ENCODE peak calls at places on chromosome 18, in nine cellular contexts. V is IMR-90, W is sigmoid colon, N is H54, P is GM12892, M is transverse colon, J is spleen, L is adrenal gland, Y is tibial nerve. I is an unnamed sample.

GRCh38 chr18:76258209-76258608 is 236.8 kb downstream of the ZNF516 start:
- DNase-seq in W (no peak), L (no peak), J (no peak), Y (no peak), M (no peak), N (no peak), V (peak; percentile 19), P (no peak), I (no peak)

GRCh38 chr18:61545281-61546245 is 212.3 kb downstream of the CDH20 start:
- DNase-seq in N (no peak), J (no peak), P (no peak), M (no peak), Y (no peak), W (no peak), L (peak; percentile 81), V (no peak), I (no peak)

GRCh38 chr18:31197676-31198075 is 35.0 kb upstream of the DSC1 start:
- DNase-seq in W (no peak), J (no peak), Y (no peak), L (no peak), N (no peak), P (no peak), V (no peak), M (no peak), I (no peak)

GRCh38 chr18:22848618-22849017 is 84.5 kb upstream of the RBBP8 start:
- DNase-seq in N (no peak), M (no peak), L (no peak), V (peak; percentile 82), P (no peak), Y (no peak), W (no peak), J (no peak), I (no peak)

GRCh38 chr18:62759704-62760402 is 44.5 kb downstream of the PHLPP1 start:
- DNase-seq in P (no peak), N (peak; percentile 12), M (no peak), Y (no peak), V (peak; percentile 76), J (no peak), W (no peak), L (no peak), I (no peak)

GRCh38 chr18:48727685-48728084 is 188.9 kb downstream of the CTIF start:
- DNase-seq in Y (no peak), P (no peak), L (no peak), M (no peak), V (no peak), W (no peak), J (no peak), N (no peak), I (no peak)

GRCh38 chr18:74498712-74499629 is 2.8 kb downstream of the CNDP2 start:
- DNase-seq in Y (peak; percentile 25), L (peak; percentile 31), N (no peak), M (peak; percentile 71), P (no peak), J (peak; percentile 93), V (no peak), W (peak; percentile 59), I (peak; percentile 56)

GRCh38 chr18:78240867-78241266 is 738.8 kb upstream of the SALL3 start:
- DNase-seq in W (no peak), P (no peak), Y (no peak), N (no peak), V (no peak), J (no peak), M (no peak), L (no peak), I (no peak)

GRCh38 chr18:76565238-76566173 is 70.5 kb upstream of the ZNF516 start:
- DNase-seq in Y (peak; percentile 79), L (peak; percentile 87), M (peak; percentile 57), N (peak; percentile 21), V (peak; percentile 96), W (peak; percentile 90), J (peak; percentile 84), P (no peak), I (peak; percentile 81)

GRCh38 chr18:76371301-76371700 is 123.7 kb downstream of the ZNF516 start:
- DNase-seq in J (no peak), P (no peak), W (peak; percentile 44), L (no peak), Y (no peak), V (no peak), M (no peak), N (no peak), I (peak; percentile 5)

GRCh38 chr18:28175047-28175929 is 1.6 kb downstream of the CDH2 start:
- DNase-seq in Y (no peak), L (peak; percentile 64), V (peak; percentile 42), M (no peak), J (peak; percentile 78), W (peak; percentile 60), N (peak; percentile 24), P (peak; percentile 2), I (no peak)

GRCh38 chr18:26568513-26568912 is 20.2 kb upstream of the KCTD1 start:
- DNase-seq in W (no peak), M (no peak), L (no peak), J (no peak), N (no peak), P (no peak), Y (no peak), V (no peak), I (no peak)

GRCh38 chr18:21241224-21242131 is 554 bp upstream of the GREB1L start:
- DNase-seq in V (no peak), P (no peak), L (no peak), Y (no peak), M (peak; percentile 10), N (no peak), J (no peak), W (no peak), I (peak; percentile 12)

GRCh38 chr18:27778925-27779324 is 398.0 kb downstream of the CDH2 start:
- DNase-seq in J (no peak), N (no peak), W (no peak), P (no peak), M (no peak), Y (no peak), L (no peak), V (no peak), I (no peak)

DNA sequence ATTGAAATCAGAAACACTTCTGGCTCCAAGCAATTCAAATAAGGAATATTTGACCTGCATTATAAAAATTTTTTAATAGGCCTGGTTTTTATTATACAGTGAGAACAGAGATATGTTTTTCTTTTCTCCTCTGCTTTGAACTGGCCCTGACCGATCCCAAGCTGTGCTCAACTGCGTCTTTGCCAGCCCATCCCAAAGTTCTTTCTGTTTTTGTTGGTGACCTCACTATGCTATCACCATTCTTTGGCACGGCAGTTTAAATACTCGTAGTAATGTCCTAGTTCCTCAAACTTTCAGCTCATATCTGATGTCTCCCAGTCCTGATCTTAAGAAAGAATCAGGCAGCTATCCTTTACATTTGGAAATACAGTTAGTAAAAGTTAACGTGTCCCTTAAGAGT is 42.3 kb upstream of the NETO1 start:
- DNase-seq in J (no peak), Y (no peak), M (no peak), W (no peak), P (no peak), L (no peak), V (no peak), N (no peak), I (no peak)
- TF ChIP-seq POLR2A in J (no peak), Y (no peak), M (no peak), W (no peak), P (no peak), L (no peak), V (no peak), N (no peak), I (no peak)

GRCh38 chr18:64474279-64474678 is 325.4 kb upstream of the LINC00305 start:
- DNase-seq in P (no peak), V (no peak), W (no peak), L (no peak), N (no peak), M (no peak), J (no peak), Y (no peak), I (no peak)
- TF ChIP-seq POLR2A in P (no peak), V (no peak), W (no peak), L (no peak), N (no peak), M (no peak), J (no peak), Y (no peak), I (no peak)

GRCh38 chr18:830315-830901 is 18.4 kb upstream of the YES1 start:
- DNase-seq in M (no peak), N (no peak), P (no peak), Y (peak; percentile 33), W (no peak), J (no peak), V (peak; percentile 67), L (peak; percentile 29), I (no peak)
- TF ChIP-seq POLR2A in M (no peak), N (no peak), P (no peak), Y (no peak), W (no peak), J (no peak), V (no peak), L (no peak), I (no peak)

GRCh38 chr18:12374398-12374797 is 2.6 kb downstream of the AFG3L2 start:
- DNase-seq in M (no peak), Y (no peak), P (no peak), L (no peak), N (no peak), W (no peak), V (no peak), J (no peak), I (no peak)

GRCh38 chr18:12377556-12378553 is 828 bp upstream of the AFG3L2 start:
- DNase-seq in N (peak; percentile 92), J (no peak), P (no peak), W (no peak), M (no peak), V (no peak), Y (no peak), L (no peak), I (no peak)

GRCh38 chr18:12376034-12376717 is 851 bp downstream of the AFG3L2 start:
- DNase-seq in P (no peak), W (peak; percentile 69), J (peak; percentile 85), Y (peak; percentile 7), N (no peak), L (peak; percentile 69), M (peak; percentile 43), V (no peak), I (peak; percentile 21)

GRCh38 chr18:12373771-12374116 is 3.3 kb downstream of the AFG3L2 start:
- DNase-seq in Y (no peak), M (no peak), J (no peak), L (no peak), V (no peak), N (no peak), W (no peak), P (no peak), I (no peak)

DNA sequence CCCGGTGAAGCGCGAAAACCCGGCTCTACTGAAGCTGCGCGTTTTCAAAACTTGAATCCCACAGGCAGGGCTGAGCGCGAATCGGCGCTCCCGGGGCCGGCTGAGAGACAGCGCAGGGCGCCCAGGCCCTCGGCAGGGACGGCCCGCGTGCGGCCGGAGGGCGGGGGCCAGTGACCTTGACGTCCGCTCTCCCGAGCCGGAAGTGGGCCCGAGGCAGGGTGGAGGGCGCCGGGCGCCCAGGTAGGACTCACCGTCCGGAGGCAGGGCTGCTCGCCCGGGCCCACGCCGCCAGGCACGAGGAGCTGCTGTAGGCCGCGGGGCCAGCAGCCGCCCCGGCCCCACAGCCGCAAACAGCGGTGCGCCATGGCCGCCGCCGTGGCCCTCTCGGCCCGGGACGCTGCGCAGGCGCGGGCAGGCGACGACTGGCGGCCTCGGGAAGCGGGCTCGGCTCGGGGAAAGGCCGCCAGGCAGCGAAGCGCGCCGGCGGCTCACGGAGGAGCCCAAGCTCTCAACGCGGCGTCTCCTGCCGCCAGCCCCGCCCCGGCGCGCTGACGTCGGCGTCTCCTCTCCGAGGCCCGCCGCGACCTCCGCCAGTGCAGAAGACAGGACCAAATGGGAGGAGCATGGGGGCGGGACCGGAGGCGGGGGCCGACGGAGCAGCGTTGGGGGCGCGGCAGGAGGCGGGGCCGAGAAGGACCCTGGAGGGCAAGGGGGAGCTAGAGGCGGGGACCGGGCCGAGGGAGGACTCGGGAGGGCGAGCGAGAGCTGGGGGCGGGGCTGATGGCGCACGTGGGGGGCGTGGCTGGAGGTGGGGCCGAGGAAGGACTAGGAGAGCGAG is at the start of gene AFG3L2:
- DNase-seq in V (peak; percentile 98), P (peak; percentile 87), N (peak; percentile 88), M (peak; percentile 100), W (peak; percentile 100), J (peak; percentile 100), L (peak; percentile 100), Y (peak; percentile 100), I (peak; percentile 100)
- TF ChIP-seq POLR2A in V (peak; percentile 94), P (peak; percentile 94), N (peak; percentile 88), M (peak; percentile 74), W (peak; percentile 23), J (peak; percentile 94), L (peak; percentile 97), Y (peak; percentile 98), I (peak; percentile 97)